ENCODE peak calls at places on chromosomes 5 and 9, in four cellular contexts. L is K562, G is GM12891, F is GM12878. S is an unnamed sample.

GRCh38 chr5:126927424-126927823 is 102.9 kb downstream of the MARCHF3 start:
- DNase-seq in L (no peak), G (no peak), F (no peak), S (no peak)

GRCh38 chr5:124996764-124997077 is 250.3 kb upstream of the ZNF608 start:
- DNase-seq in L (no peak), G (no peak), F (no peak), S (no peak)

GRCh38 chr5:36373527-36374086 is 71.9 kb upstream of the RANBP3L start:
- DNase-seq in L (no peak), G (no peak), F (no peak), S (peak; percentile 89)

GRCh38 chr9:120336021-120336752 is 243.8 kb downstream of the CDK5RAP2 start:
- DNase-seq in L (no peak), G (no peak), F (no peak), S (no peak)

GRCh38 chr5:68066277-68066955 is 149.1 kb upstream of the PIK3R1 start:
- DNase-seq in L (no peak), G (no peak), F (no peak), S (no peak)

GRCh38 chr5:160237571-160238093 is 8.3 kb downstream of the FABP6 start:
- DNase-seq in L (no peak), G (no peak), F (no peak), S (no peak)

GRCh38 chr5:133708451-133708850 is 96.1 kb upstream of the FSTL4 start:
- DNase-seq in L (no peak), G (no peak), F (no peak), S (no peak)

GRCh38 chr5:169753795-169754194 is 116.7 kb downstream of the DOCK2 start:
- DNase-seq in L (no peak), G (no peak), F (no peak), S (peak; percentile 15)

GRCh38 chr5:124342586-124342985 is 403.9 kb downstream of the ZNF608 start:
- DNase-seq in L (no peak), G (no peak), F (no peak), S (no peak)

GRCh38 chr5:126055348-126055729 is 367.9 kb upstream of the GRAMD2B start:
- DNase-seq in L (no peak), G (no peak), F (no peak), S (no peak)

GRCh38 chr5:93022770-93023169 is 558.2 kb downstream of the NR2F1-AS1 start:
- DNase-seq in L (no peak), G (no peak), F (no peak), S (no peak)

GRCh38 chr5:115600771-115601170 is 1.5 kb downstream of the TICAM2 start:
- DNase-seq in L (no peak), G (no peak), F (no peak), S (no peak)

GRCh38 chr9:104682642-104683041 is 11.7 kb upstream of the OR13D1 start:
- DNase-seq in L (peak; percentile 19), G (no peak), F (peak; percentile 7), S (peak; percentile 11)

GRCh38 chr9:75185585-75186170 is 97.4 kb downstream of the OSTF1 start:
- DNase-seq in L (peak; percentile 18), G (no peak), F (no peak), S (no peak)

GRCh38 chr5:34843482-34843881 is 4.5 kb downstream of the TTC23L start:
- DNase-seq in L (no peak), G (no peak), F (no peak), S (no peak)

GRCh38 chr9:119273325-119273904 is 95.8 kb downstream of the BRINP1 start:
- DNase-seq in L (no peak), G (no peak), F (no peak), S (no peak)

GRCh38 chr5:149404746-149405549 is 25.9 kb upstream of the IL17B start:
- DNase-seq in L (no peak), G (no peak), F (no peak), S (no peak)

GRCh38 chr5:158953929-158954534 is 145.7 kb downstream of the EBF1 start:
- DNase-seq in L (no peak), G (no peak), F (peak; percentile 98), S (peak; percentile 3)

GRCh38 chr5:134141346-134142050 is 27.0 kb downstream of the TCF7 start:
- DNase-seq in L (no peak), G (no peak), F (no peak), S (no peak)

GRCh38 chr5:42426036-42426435 is 2.8 kb downstream of the GHR start:
- DNase-seq in L (no peak), G (no peak), F (no peak), S (no peak)

GRCh38 chr5:172805736-172806255 is 28.3 kb upstream of the ERGIC1 start:
- DNase-seq in L (no peak), G (no peak), F (no peak), S (no peak)

GRCh38 chr5:172809774-172810173 is 24.3 kb upstream of the ERGIC1 start:
- DNase-seq in L (no peak), G (no peak), F (no peak), S (no peak)

GRCh38 chr5:172807766-172808311 is 26.2 kb upstream of the ERGIC1 start:
- DNase-seq in L (no peak), G (no peak), F (no peak), S (no peak)

GRCh38 chr5:172805018-172805683 is 28.9 kb upstream of the ERGIC1 start:
- DNase-seq in L (no peak), G (no peak), F (no peak), S (no peak)

GRCh38 chr5:172806897-172807672 is 27.0 kb upstream of the ERGIC1 start:
- DNase-seq in L (peak; percentile 95), G (peak; percentile 91), F (peak; percentile 81), S (peak; percentile 77)
- TF ChIP-seq SPI1 in L (peak; percentile 82), G (peak; percentile 74), F (peak; percentile 56), S (peak; percentile 54)

DNA sequence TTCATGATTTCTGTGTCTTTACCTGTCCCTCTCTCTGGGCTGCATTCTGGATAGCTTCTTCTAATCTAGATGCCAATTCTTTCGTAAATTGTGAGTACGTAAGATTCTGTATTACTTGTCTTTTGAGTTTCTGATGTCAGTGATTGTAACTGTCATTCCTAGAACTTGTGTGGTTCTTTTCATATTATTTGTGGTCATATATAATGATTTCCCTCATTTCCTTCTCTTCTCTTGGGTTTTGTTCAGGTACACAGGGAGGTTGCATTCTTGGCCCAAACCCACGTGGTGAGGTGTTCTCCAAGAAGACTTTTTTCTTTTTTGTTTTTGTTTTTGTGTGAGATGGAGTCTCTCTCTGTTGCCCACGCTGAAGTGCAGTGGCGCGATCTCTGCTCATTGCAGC is 13.8 kb downstream of the UGCG start:
- DNase-seq in L (no peak), G (no peak), F (no peak), S (no peak)
- TF ChIP-seq SPI1 in L (no peak), G (no peak), F (no peak), S (no peak)

DNA sequence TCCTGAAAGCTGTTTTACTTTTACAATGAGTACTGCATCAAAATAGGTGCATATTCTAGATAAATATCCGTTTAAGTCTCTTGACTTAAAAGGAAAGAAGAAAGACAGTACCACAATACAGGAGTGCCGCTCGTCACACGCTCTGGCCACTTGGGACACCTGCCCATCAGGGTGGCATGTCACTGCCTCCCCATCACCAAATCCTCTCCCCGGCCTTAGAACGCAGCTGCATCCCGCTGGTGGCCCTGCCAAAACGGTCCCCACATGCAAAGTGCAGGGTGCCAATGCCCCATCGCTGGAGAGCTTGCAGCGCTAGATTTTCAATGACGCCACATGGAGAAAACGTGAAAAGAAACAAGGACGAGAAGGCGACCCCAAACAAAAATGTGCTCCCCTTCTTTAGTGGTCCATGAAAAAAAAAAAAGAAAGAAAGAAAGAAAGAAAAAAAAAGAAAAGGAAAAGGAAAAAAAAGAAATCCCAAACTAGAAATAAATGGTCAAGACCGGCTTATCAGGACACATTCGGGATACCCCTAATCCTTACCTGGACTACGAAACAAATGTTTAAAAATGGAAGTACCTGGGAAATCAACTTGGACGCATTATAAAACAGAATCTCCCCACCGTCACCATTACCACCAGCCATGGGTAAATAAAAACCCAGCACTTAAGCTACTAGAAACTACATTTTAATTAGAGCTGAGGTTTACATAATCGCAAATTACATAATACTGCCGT is 1.1 kb downstream of the ANKH start:
- DNase-seq in L (no peak), G (no peak), F (no peak), S (no peak)
- TF ChIP-seq SPI1 in L (no peak), G (no peak), F (no peak), S (no peak)

GRCh38 chr9:12272471-12273072 is 420.6 kb upstream of the TYRP1 start:
- DNase-seq in L (no peak), G (no peak), F (no peak), S (no peak)

GRCh38 chr9:12276451-12276850 is 416.7 kb upstream of the TYRP1 start:
- DNase-seq in L (no peak), G (no peak), F (no peak), S (no peak)

GRCh38 chr9:12274577-12274976 is 418.6 kb upstream of the TYRP1 start:
- DNase-seq in L (no peak), G (no peak), F (no peak), S (no peak)
- TF ChIP-seq SPI1 in L (no peak), G (no peak), F (no peak), S (no peak)

GRCh38 chr5:179806250-179807045 is at the start of gene MGAT4B:
- DNase-seq in L (peak; percentile 91), G (peak; percentile 91), F (no peak), S (no peak)

GRCh38 chr5:179805529-179806249 is 977 bp downstream of the MGAT4B start:
- DNase-seq in L (peak; percentile 77), G (peak; percentile 78), F (no peak), S (peak; percentile 45)

GRCh38 chr5:179803651-179804598 is 2.7 kb downstream of the MGAT4B start:
- DNase-seq in L (peak; percentile 57), G (no peak), F (no peak), S (no peak)

GRCh38 chr5:179804599-179804947 is 2.1 kb downstream of the MGAT4B start:
- DNase-seq in L (no peak), G (no peak), F (no peak), S (no peak)

GRCh38 chr5:179805070-179805528 is 1.6 kb downstream of the MGAT4B start:
- DNase-seq in L (no peak), G (no peak), F (no peak), S (peak; percentile 31)
- TF ChIP-seq SPI1 in L (no peak), G (no peak), F (no peak), S (no peak)

GRCh38 chr5:50958852-50959457 is 292.5 kb downstream of the PARP8 start:
- DNase-seq in L (peak; percentile 35), G (no peak), F (no peak), S (no peak)
- TF ChIP-seq SPI1 in L (no peak), G (no peak), F (no peak), S (no peak)

GRCh38 chr9:114784721-114785253 is 21.1 kb downstream of the TNFSF15 start:
- DNase-seq in L (no peak), G (no peak), F (no peak), S (no peak)
- TF ChIP-seq SPI1 in L (no peak), G (no peak), F (no peak), S (no peak)

GRCh38 chr5:179313849-179314521 is 31.3 kb downstream of the ADAMTS2 start:
- DNase-seq in L (no peak), G (no peak), F (no peak), S (no peak)
- TF ChIP-seq SPI1 in L (no peak), G (no peak), F (no peak), S (no peak)

GRCh38 chr5:30287890-30288289 is 905.6 kb upstream of the CDH6 start:
- DNase-seq in L (no peak), G (no peak), F (no peak), S (no peak)
- TF ChIP-seq SPI1 in L (no peak), G (no peak), F (no peak), S (no peak)